ENCODE peak calls at places on chromosomes 16 and 17, in nine cellular contexts. One of them, this sample, is unnamed.

GRCh38 chr17:72383053-72383847 is 262.4 kb downstream of the SOX9 start:
- DNase-seq in Kasumi-1: no peak
- DNase-seq in Right ventricle myocardium inferior: peak; percentile 78
- DNase-seq in NCI-H1417: peak; percentile 38
- DNase-seq in CD8-positive, alpha-beta memory T cell: no peak
- DNase-seq in HTR-8/SVneo: no peak
- DNase-seq in NCI-H146: peak; percentile 89
- DNase-seq in stimulated activated CD8-positive, alpha-beta memory T cell treated with anti-CD3 and anti-CD28 coated beads, Interleukin-7, amount 100 ng/mL, for 24 hours: no peak
- DNase-seq in suprapubic skin: no peak
- DNase-seq in this sample: no peak

GRCh38 chr17:27207073-27207511 is 86.8 kb upstream of the WSB1 start:
- DNase-seq in NCI-H1417: no peak
- DNase-seq in CD8-positive, alpha-beta memory T cell: no peak
- DNase-seq in suprapubic skin: no peak
- DNase-seq in HTR-8/SVneo: peak; percentile 30
- DNase-seq in Kasumi-1: no peak
- DNase-seq in NCI-H146: no peak
- DNase-seq in Right ventricle myocardium inferior: no peak
- DNase-seq in stimulated activated CD8-positive, alpha-beta memory T cell treated with anti-CD3 and anti-CD28 coated beads, Interleukin-7, amount 100 ng/mL, for 24 hours: no peak
- DNase-seq in this sample: peak; percentile 62

GRCh38 chr16:78665373-78665772 is 565.9 kb downstream of the WWOX start:
- DNase-seq in Kasumi-1: no peak
- DNase-seq in stimulated activated CD8-positive, alpha-beta memory T cell treated with anti-CD3 and anti-CD28 coated beads, Interleukin-7, amount 100 ng/mL, for 24 hours: no peak
- DNase-seq in NCI-H1417: no peak
- DNase-seq in HTR-8/SVneo: no peak
- DNase-seq in CD8-positive, alpha-beta memory T cell: no peak
- DNase-seq in suprapubic skin: no peak
- DNase-seq in Right ventricle myocardium inferior: no peak
- DNase-seq in NCI-H146: no peak
- DNase-seq in this sample: no peak

GRCh38 chr17:67577429-67577828 is 140.3 kb upstream of the NOL11 start:
- DNase-seq in HTR-8/SVneo: no peak
- DNase-seq in CD8-positive, alpha-beta memory T cell: no peak
- DNase-seq in NCI-H146: no peak
- DNase-seq in Kasumi-1: no peak
- DNase-seq in Right ventricle myocardium inferior: no peak
- DNase-seq in stimulated activated CD8-positive, alpha-beta memory T cell treated with anti-CD3 and anti-CD28 coated beads, Interleukin-7, amount 100 ng/mL, for 24 hours: no peak
- DNase-seq in suprapubic skin: no peak
- DNase-seq in NCI-H1417: no peak
- DNase-seq in this sample: no peak

GRCh38 chr17:33012522-33013033 is 20.9 kb downstream of the SPACA3 start:
- DNase-seq in NCI-H146: no peak
- DNase-seq in stimulated activated CD8-positive, alpha-beta memory T cell treated with anti-CD3 and anti-CD28 coated beads, Interleukin-7, amount 100 ng/mL, for 24 hours: no peak
- DNase-seq in Right ventricle myocardium inferior: no peak
- DNase-seq in HTR-8/SVneo: peak; percentile 82
- DNase-seq in NCI-H1417: no peak
- DNase-seq in CD8-positive, alpha-beta memory T cell: no peak
- DNase-seq in suprapubic skin: no peak
- DNase-seq in Kasumi-1: no peak
- DNase-seq in this sample: peak; percentile 92

GRCh38 chr16:10178079-10178478 is 4.1 kb downstream of the GRIN2A start:
- DNase-seq in Kasumi-1: no peak
- DNase-seq in NCI-H1417: no peak
- DNase-seq in NCI-H146: no peak
- DNase-seq in suprapubic skin: no peak
- DNase-seq in CD8-positive, alpha-beta memory T cell: no peak
- DNase-seq in Right ventricle myocardium inferior: no peak
- DNase-seq in stimulated activated CD8-positive, alpha-beta memory T cell treated with anti-CD3 and anti-CD28 coated beads, Interleukin-7, amount 100 ng/mL, for 24 hours: no peak
- DNase-seq in HTR-8/SVneo: no peak
- DNase-seq in this sample: no peak

GRCh38 chr17:62718420-62718819 is 89.7 kb downstream of the MARCHF10 start:
- DNase-seq in Kasumi-1: no peak
- DNase-seq in suprapubic skin: no peak
- DNase-seq in Right ventricle myocardium inferior: no peak
- DNase-seq in NCI-H146: no peak
- DNase-seq in CD8-positive, alpha-beta memory T cell: no peak
- DNase-seq in HTR-8/SVneo: peak; percentile 86
- DNase-seq in stimulated activated CD8-positive, alpha-beta memory T cell treated with anti-CD3 and anti-CD28 coated beads, Interleukin-7, amount 100 ng/mL, for 24 hours: no peak
- DNase-seq in NCI-H1417: no peak
- DNase-seq in this sample: no peak

GRCh38 chr16:81581107-81581506 is 136.5 kb downstream of the CMIP start:
- DNase-seq in CD8-positive, alpha-beta memory T cell: no peak
- DNase-seq in suprapubic skin: no peak
- DNase-seq in HTR-8/SVneo: no peak
- DNase-seq in Right ventricle myocardium inferior: no peak
- DNase-seq in Kasumi-1: no peak
- DNase-seq in stimulated activated CD8-positive, alpha-beta memory T cell treated with anti-CD3 and anti-CD28 coated beads, Interleukin-7, amount 100 ng/mL, for 24 hours: no peak
- DNase-seq in NCI-H1417: peak; percentile 44
- DNase-seq in NCI-H146: no peak
- DNase-seq in this sample: no peak

GRCh38 chr17:1963250-1963649 is 61.9 kb downstream of the RTN4RL1 start:
- DNase-seq in NCI-H1417: no peak
- DNase-seq in suprapubic skin: no peak
- DNase-seq in NCI-H146: no peak
- DNase-seq in Right ventricle myocardium inferior: peak; percentile 45
- DNase-seq in CD8-positive, alpha-beta memory T cell: no peak
- DNase-seq in Kasumi-1: no peak
- DNase-seq in HTR-8/SVneo: no peak
- DNase-seq in stimulated activated CD8-positive, alpha-beta memory T cell treated with anti-CD3 and anti-CD28 coated beads, Interleukin-7, amount 100 ng/mL, for 24 hours: no peak
- DNase-seq in this sample: no peak

GRCh38 chr16:11742041-11742535 is 569 bp downstream of the TXNDC11 start:
- DNase-seq in stimulated activated CD8-positive, alpha-beta memory T cell treated with anti-CD3 and anti-CD28 coated beads, Interleukin-7, amount 100 ng/mL, for 24 hours: peak; percentile 7
- DNase-seq in HTR-8/SVneo: peak; percentile 29
- DNase-seq in NCI-H146: peak; percentile 75
- DNase-seq in Right ventricle myocardium inferior: no peak
- DNase-seq in Kasumi-1: no peak
- DNase-seq in CD8-positive, alpha-beta memory T cell: peak; percentile 47
- DNase-seq in suprapubic skin: peak; percentile 84
- DNase-seq in NCI-H1417: peak; percentile 73
- DNase-seq in this sample: peak; percentile 39

GRCh38 chr16:12293017-12293618 is 316.6 kb downstream of the SNX29 start:
- DNase-seq in NCI-H1417: no peak
- DNase-seq in suprapubic skin: no peak
- DNase-seq in HTR-8/SVneo: no peak
- DNase-seq in CD8-positive, alpha-beta memory T cell: no peak
- DNase-seq in Kasumi-1: no peak
- DNase-seq in stimulated activated CD8-positive, alpha-beta memory T cell treated with anti-CD3 and anti-CD28 coated beads, Interleukin-7, amount 100 ng/mL, for 24 hours: no peak
- DNase-seq in Right ventricle myocardium inferior: no peak
- DNase-seq in NCI-H146: no peak
- DNase-seq in this sample: no peak

GRCh38 chr17:13030459-13031305 is 12.9 kb upstream of the ELAC2 start:
- DNase-seq in HTR-8/SVneo: peak; percentile 41
- DNase-seq in Right ventricle myocardium inferior: no peak
- DNase-seq in NCI-H146: peak; percentile 38
- DNase-seq in NCI-H1417: peak; percentile 59
- DNase-seq in Kasumi-1: peak; percentile 22
- DNase-seq in suprapubic skin: no peak
- DNase-seq in CD8-positive, alpha-beta memory T cell: peak; percentile 28
- DNase-seq in stimulated activated CD8-positive, alpha-beta memory T cell treated with anti-CD3 and anti-CD28 coated beads, Interleukin-7, amount 100 ng/mL, for 24 hours: peak; percentile 11
- DNase-seq in this sample: peak; percentile 53

GRCh38 chr17:32007463-32008298 is 498 bp downstream of the LRRC37B start:
- DNase-seq in Right ventricle myocardium inferior: peak; percentile 71
- DNase-seq in suprapubic skin: no peak
- DNase-seq in NCI-H146: peak; percentile 49
- DNase-seq in Kasumi-1: peak; percentile 57
- DNase-seq in stimulated activated CD8-positive, alpha-beta memory T cell treated with anti-CD3 and anti-CD28 coated beads, Interleukin-7, amount 100 ng/mL, for 24 hours: peak; percentile 24
- DNase-seq in NCI-H1417: peak; percentile 71
- DNase-seq in CD8-positive, alpha-beta memory T cell: peak; percentile 20
- DNase-seq in HTR-8/SVneo: peak; percentile 42
- DNase-seq in this sample: peak; percentile 52

GRCh38 chr16:177394-177822 is 928 bp downstream of the HBA1 start:
- DNase-seq in Right ventricle myocardium inferior: no peak
- DNase-seq in CD8-positive, alpha-beta memory T cell: no peak
- DNase-seq in suprapubic skin: no peak
- DNase-seq in stimulated activated CD8-positive, alpha-beta memory T cell treated with anti-CD3 and anti-CD28 coated beads, Interleukin-7, amount 100 ng/mL, for 24 hours: no peak
- DNase-seq in HTR-8/SVneo: no peak
- DNase-seq in Kasumi-1: peak; percentile 66
- DNase-seq in NCI-H146: no peak
- DNase-seq in NCI-H1417: peak; percentile 51
- DNase-seq in this sample: no peak

GRCh38 chr17:69608808-69609494 is 194.5 kb downstream of the MAP2K6 start:
- DNase-seq in NCI-H146: no peak
- DNase-seq in suprapubic skin: no peak
- DNase-seq in CD8-positive, alpha-beta memory T cell: no peak
- DNase-seq in stimulated activated CD8-positive, alpha-beta memory T cell treated with anti-CD3 and anti-CD28 coated beads, Interleukin-7, amount 100 ng/mL, for 24 hours: no peak
- DNase-seq in NCI-H1417: no peak
- DNase-seq in Right ventricle myocardium inferior: no peak
- DNase-seq in Kasumi-1: no peak
- DNase-seq in HTR-8/SVneo: peak; percentile 51
- DNase-seq in this sample: peak; percentile 64

GRCh38 chr16:67110136-67110847 is 551 bp downstream of the PHAF1 start:
- DNase-seq in NCI-H146: peak; percentile 9
- DNase-seq in stimulated activated CD8-positive, alpha-beta memory T cell treated with anti-CD3 and anti-CD28 coated beads, Interleukin-7, amount 100 ng/mL, for 24 hours: no peak
- DNase-seq in Right ventricle myocardium inferior: no peak
- DNase-seq in suprapubic skin: no peak
- DNase-seq in CD8-positive, alpha-beta memory T cell: no peak
- DNase-seq in Kasumi-1: peak; percentile 87
- DNase-seq in HTR-8/SVneo: no peak
- DNase-seq in NCI-H1417: no peak
- DNase-seq in this sample: no peak

GRCh38 chr16:3529175-3529574 is 28.4 kb downstream of the CLUAP1 start:
- DNase-seq in NCI-H146: no peak
- DNase-seq in suprapubic skin: no peak
- DNase-seq in NCI-H1417: no peak
- DNase-seq in Right ventricle myocardium inferior: no peak
- DNase-seq in HTR-8/SVneo: no peak
- DNase-seq in Kasumi-1: no peak
- DNase-seq in stimulated activated CD8-positive, alpha-beta memory T cell treated with anti-CD3 and anti-CD28 coated beads, Interleukin-7, amount 100 ng/mL, for 24 hours: no peak
- DNase-seq in CD8-positive, alpha-beta memory T cell: no peak
- DNase-seq in this sample: no peak

GRCh38 chr16:12375341-12375740 is 398.8 kb downstream of the SNX29 start:
- DNase-seq in stimulated activated CD8-positive, alpha-beta memory T cell treated with anti-CD3 and anti-CD28 coated beads, Interleukin-7, amount 100 ng/mL, for 24 hours: no peak
- DNase-seq in HTR-8/SVneo: no peak
- DNase-seq in suprapubic skin: no peak
- DNase-seq in Kasumi-1: no peak
- DNase-seq in NCI-H1417: no peak
- DNase-seq in Right ventricle myocardium inferior: no peak
- DNase-seq in CD8-positive, alpha-beta memory T cell: no peak
- DNase-seq in NCI-H146: no peak
- DNase-seq in this sample: no peak

GRCh38 chr16:86319871-86320270 is 190.5 kb upstream of the FOXF1 start:
- DNase-seq in NCI-H146: no peak
- DNase-seq in NCI-H1417: no peak
- DNase-seq in CD8-positive, alpha-beta memory T cell: no peak
- DNase-seq in Kasumi-1: no peak
- DNase-seq in suprapubic skin: no peak
- DNase-seq in HTR-8/SVneo: no peak
- DNase-seq in stimulated activated CD8-positive, alpha-beta memory T cell treated with anti-CD3 and anti-CD28 coated beads, Interleukin-7, amount 100 ng/mL, for 24 hours: no peak
- DNase-seq in Right ventricle myocardium inferior: no peak
- DNase-seq in this sample: no peak

GRCh38 chr17:7111784-7112526 is 2.7 kb downstream of the ASGR2 start:
- DNase-seq in HTR-8/SVneo: no peak
- DNase-seq in NCI-H1417: no peak
- DNase-seq in Kasumi-1: no peak
- DNase-seq in NCI-H146: no peak
- DNase-seq in Right ventricle myocardium inferior: no peak
- DNase-seq in CD8-positive, alpha-beta memory T cell: no peak
- DNase-seq in suprapubic skin: no peak
- DNase-seq in stimulated activated CD8-positive, alpha-beta memory T cell treated with anti-CD3 and anti-CD28 coated beads, Interleukin-7, amount 100 ng/mL, for 24 hours: no peak
- DNase-seq in this sample: no peak

GRCh38 chr16:88478889-88479794 is 26.1 kb downstream of the ZFPM1 start:
- DNase-seq in Kasumi-1: no peak
- DNase-seq in suprapubic skin: no peak
- DNase-seq in stimulated activated CD8-positive, alpha-beta memory T cell treated with anti-CD3 and anti-CD28 coated beads, Interleukin-7, amount 100 ng/mL, for 24 hours: no peak
- DNase-seq in Right ventricle myocardium inferior: no peak
- DNase-seq in HTR-8/SVneo: no peak
- DNase-seq in CD8-positive, alpha-beta memory T cell: no peak
- DNase-seq in NCI-H1417: peak; percentile 5
- DNase-seq in NCI-H146: peak; percentile 7
- DNase-seq in this sample: no peak

GRCh38 chr16:48613061-48613957 is 3.3 kb upstream of the N4BP1 start:
- DNase-seq in CD8-positive, alpha-beta memory T cell: peak; percentile 57
- DNase-seq in NCI-H146: no peak
- DNase-seq in Right ventricle myocardium inferior: no peak
- DNase-seq in Kasumi-1: peak; percentile 41
- DNase-seq in suprapubic skin: no peak
- DNase-seq in stimulated activated CD8-positive, alpha-beta memory T cell treated with anti-CD3 and anti-CD28 coated beads, Interleukin-7, amount 100 ng/mL, for 24 hours: no peak
- DNase-seq in NCI-H1417: no peak
- DNase-seq in HTR-8/SVneo: no peak
- DNase-seq in this sample: peak; percentile 43

GRCh38 chr16:86363057-86363490 is 147.3 kb upstream of the FOXF1 start:
- DNase-seq in CD8-positive, alpha-beta memory T cell: no peak
- DNase-seq in HTR-8/SVneo: peak; percentile 86
- DNase-seq in Right ventricle myocardium inferior: no peak
- DNase-seq in suprapubic skin: no peak
- DNase-seq in NCI-H146: no peak
- DNase-seq in NCI-H1417: no peak
- DNase-seq in stimulated activated CD8-positive, alpha-beta memory T cell treated with anti-CD3 and anti-CD28 coated beads, Interleukin-7, amount 100 ng/mL, for 24 hours: no peak
- DNase-seq in Kasumi-1: no peak
- DNase-seq in this sample: peak; percentile 84

GRCh38 chr17:8766731-8767130 is 8.4 kb upstream of the SPDYE4 start:
- DNase-seq in NCI-H146: no peak
- DNase-seq in Right ventricle myocardium inferior: no peak
- DNase-seq in stimulated activated CD8-positive, alpha-beta memory T cell treated with anti-CD3 and anti-CD28 coated beads, Interleukin-7, amount 100 ng/mL, for 24 hours: no peak
- DNase-seq in HTR-8/SVneo: no peak
- DNase-seq in Kasumi-1: no peak
- DNase-seq in CD8-positive, alpha-beta memory T cell: no peak
- DNase-seq in suprapubic skin: no peak
- DNase-seq in NCI-H1417: no peak
- DNase-seq in this sample: no peak

This sample was measured in AG08396.